ENCODE peak calls at places on chromosomes 3 and 15, in seven cellular contexts. One of them, this sample, is unnamed.
A peak's percentile ranks its signal among the peaks of the same experiment; 100 is the strongest.

GRCh38 chr3:105518806-105519418 is 152.2 kb downstream of the ALCAM start:
- DNase-seq in hepatocyte: peak; percentile 70
- DNase-seq in CD8-positive, alpha-beta T cell: no peak
- DNase-seq in uterus: no peak
- DNase-seq in AG09319: peak; percentile 47
- DNase-seq in GM13977: peak; percentile 43
- DNase-seq in psoas muscle: no peak
- DNase-seq in this sample: peak; percentile 48

GRCh38 chr15:70853270-70853854 is 595 bp downstream of the LARP6 start:
- DNase-seq in hepatocyte: peak; percentile 64
- DNase-seq in psoas muscle: peak; percentile 49
- DNase-seq in CD8-positive, alpha-beta T cell: no peak
- DNase-seq in uterus: peak; percentile 47
- DNase-seq in AG09319: no peak
- DNase-seq in GM13977: peak; percentile 52
- DNase-seq in this sample: no peak

GRCh38 chr3:10023587-10024310 is 2.5 kb upstream of the FANCD2 start:
- DNase-seq in GM13977: no peak
- DNase-seq in uterus: no peak
- DNase-seq in hepatocyte: peak; percentile 41
- DNase-seq in CD8-positive, alpha-beta T cell: no peak
- DNase-seq in AG09319: peak; percentile 23
- DNase-seq in psoas muscle: no peak
- DNase-seq in this sample: no peak

GRCh38 chr3:10338591-10339369 is 17.9 kb upstream of the SEC13 start:
- DNase-seq in psoas muscle: no peak
- DNase-seq in CD8-positive, alpha-beta T cell: no peak
- DNase-seq in hepatocyte: no peak
- DNase-seq in AG09319: no peak
- DNase-seq in uterus: no peak
- DNase-seq in GM13977: no peak
- DNase-seq in this sample: no peak

GRCh38 chr3:47009225-47010049 is 30.0 kb downstream of the NBEAL2 start:
- DNase-seq in AG09319: peak; percentile 81
- DNase-seq in GM13977: peak; percentile 99
- DNase-seq in uterus: peak; percentile 91
- DNase-seq in hepatocyte: peak; percentile 96
- DNase-seq in psoas muscle: peak; percentile 91
- DNase-seq in CD8-positive, alpha-beta T cell: peak; percentile 89
- DNase-seq in this sample: peak; percentile 57

GRCh38 chr3:46076606-46077005 is 49.3 kb upstream of the XCR1 start:
- DNase-seq in GM13977: no peak
- DNase-seq in hepatocyte: no peak
- DNase-seq in AG09319: no peak
- DNase-seq in uterus: no peak
- DNase-seq in CD8-positive, alpha-beta T cell: no peak
- DNase-seq in psoas muscle: no peak
- DNase-seq in this sample: no peak

GRCh38 chr15:72758195-72758594 is 25.4 kb downstream of the ADPGK start:
- DNase-seq in uterus: no peak
- DNase-seq in hepatocyte: peak; percentile 35
- DNase-seq in GM13977: no peak
- DNase-seq in psoas muscle: no peak
- DNase-seq in CD8-positive, alpha-beta T cell: no peak
- DNase-seq in AG09319: peak; percentile 78
- DNase-seq in this sample: peak; percentile 16

GRCh38 chr3:4726549-4726948 is 233.4 kb downstream of the ITPR1 start:
- DNase-seq in psoas muscle: no peak
- DNase-seq in AG09319: no peak
- DNase-seq in CD8-positive, alpha-beta T cell: no peak
- DNase-seq in uterus: no peak
- DNase-seq in GM13977: no peak
- DNase-seq in hepatocyte: no peak
- DNase-seq in this sample: no peak

GRCh38 chr3:148459931-148460513 is 237.7 kb upstream of the AGTR1 start:
- DNase-seq in hepatocyte: no peak
- DNase-seq in AG09319: no peak
- DNase-seq in GM13977: no peak
- DNase-seq in uterus: no peak
- DNase-seq in psoas muscle: no peak
- DNase-seq in CD8-positive, alpha-beta T cell: no peak
- DNase-seq in this sample: no peak

GRCh38 chr15:83206971-83207621 is 527 bp downstream of the HDGFL3 start:
- DNase-seq in uterus: peak; percentile 32
- DNase-seq in CD8-positive, alpha-beta T cell: peak; percentile 24
- DNase-seq in GM13977: peak; percentile 69
- DNase-seq in AG09319: no peak
- DNase-seq in hepatocyte: peak; percentile 72
- DNase-seq in psoas muscle: peak; percentile 47
- DNase-seq in this sample: no peak

GRCh38 chr3:125121246-125122010 is 65.6 kb upstream of the HEG1 start:
- DNase-seq in CD8-positive, alpha-beta T cell: peak; percentile 34
- DNase-seq in GM13977: peak; percentile 58
- DNase-seq in psoas muscle: no peak
- DNase-seq in AG09319: no peak
- DNase-seq in hepatocyte: no peak
- DNase-seq in uterus: no peak
- DNase-seq in this sample: no peak

DNA sequence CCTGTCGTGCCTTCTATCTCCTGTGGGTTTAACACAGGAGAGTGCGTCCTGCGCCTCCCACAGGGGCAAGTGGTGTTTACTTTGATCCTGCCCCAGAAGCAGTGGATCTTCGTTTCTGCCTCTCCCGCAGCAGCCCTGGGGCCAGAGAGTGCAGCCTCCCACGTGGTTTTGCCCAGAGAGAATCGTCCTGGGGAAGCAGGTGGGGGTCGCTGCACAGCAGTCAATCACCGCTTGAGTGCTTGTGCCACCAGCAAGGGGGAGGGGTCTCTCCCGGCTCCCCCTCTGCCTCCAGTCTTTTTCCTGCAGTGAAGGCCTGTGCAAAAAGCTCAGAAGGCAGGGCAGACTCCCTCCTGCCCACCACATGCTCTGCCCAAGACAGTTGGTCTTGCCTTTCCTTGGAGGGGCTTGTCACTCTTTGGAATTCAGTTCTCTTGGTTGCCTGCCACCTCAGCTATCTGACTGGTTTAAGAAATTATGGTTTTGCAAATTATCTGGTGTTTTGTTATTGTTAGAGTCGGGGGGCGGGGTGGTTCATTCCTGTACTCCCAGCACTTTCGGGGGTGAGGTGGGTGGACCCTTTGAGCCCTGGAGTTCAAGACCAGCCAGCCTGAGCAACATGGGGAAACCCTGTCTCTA is 26.9 kb downstream of the STOML1 start:
- DNase-seq in GM13977: no peak
- DNase-seq in psoas muscle: no peak
- DNase-seq in uterus: no peak
- DNase-seq in CD8-positive, alpha-beta T cell: no peak
- DNase-seq in hepatocyte: no peak
- DNase-seq in AG09319: no peak
- DNase-seq in this sample: no peak
- TF ChIP-seq CTCF in GM13977: no peak
- TF ChIP-seq CTCF in psoas muscle: no peak
- TF ChIP-seq CTCF in uterus: no peak
- TF ChIP-seq CTCF in CD8-positive, alpha-beta T cell: peak; percentile 45
- TF ChIP-seq CTCF in hepatocyte: no peak
- TF ChIP-seq CTCF in AG09319: no peak
- TF ChIP-seq CTCF in this sample: no peak

GRCh38 chr3:52455283-52456168 is at the start of gene NISCH:
- DNase-seq in AG09319: no peak
- DNase-seq in uterus: peak; percentile 83
- DNase-seq in CD8-positive, alpha-beta T cell: peak; percentile 94
- DNase-seq in psoas muscle: peak; percentile 94
- DNase-seq in hepatocyte: peak; percentile 97
- DNase-seq in GM13977: peak; percentile 99
- DNase-seq in this sample: no peak
- TF ChIP-seq CTCF in AG09319: no peak
- TF ChIP-seq CTCF in uterus: no peak
- TF ChIP-seq CTCF in CD8-positive, alpha-beta T cell: no peak
- TF ChIP-seq CTCF in psoas muscle: no peak
- TF ChIP-seq CTCF in hepatocyte: no peak
- TF ChIP-seq CTCF in GM13977: no peak
- TF ChIP-seq CTCF in this sample: no peak

GRCh38 chr3:28915711-28916481 is 365.0 kb upstream of the RBMS3 start:
- DNase-seq in GM13977: no peak
- DNase-seq in AG09319: peak; percentile 22
- DNase-seq in psoas muscle: no peak
- DNase-seq in uterus: no peak
- DNase-seq in CD8-positive, alpha-beta T cell: no peak
- DNase-seq in hepatocyte: peak; percentile 66
- DNase-seq in this sample: peak; percentile 30
- TF ChIP-seq CTCF in GM13977: peak; percentile 37
- TF ChIP-seq CTCF in AG09319: peak; percentile 19
- TF ChIP-seq CTCF in psoas muscle: no peak
- TF ChIP-seq CTCF in uterus: no peak
- TF ChIP-seq CTCF in CD8-positive, alpha-beta T cell: no peak
- TF ChIP-seq CTCF in hepatocyte: no peak
- TF ChIP-seq CTCF in this sample: peak; percentile 62

DNA sequence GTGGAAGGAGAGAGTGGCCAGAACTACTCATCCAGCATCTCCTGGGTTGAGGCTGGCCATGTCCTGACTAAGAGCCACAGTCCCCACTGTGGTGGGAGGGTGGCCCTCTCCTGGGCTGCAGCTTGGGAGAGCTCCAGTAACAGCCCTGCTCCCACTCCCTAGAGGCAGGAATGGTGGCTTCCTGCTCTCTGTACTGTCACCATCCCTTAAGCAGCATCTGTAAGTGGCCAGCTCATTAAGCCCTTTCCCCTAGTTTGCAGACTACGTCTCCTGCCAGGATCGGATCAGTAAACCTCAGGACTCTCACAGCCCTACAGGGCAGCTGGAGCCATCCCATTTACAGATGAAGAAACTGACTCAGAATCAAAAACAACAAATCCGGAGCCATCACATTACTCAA is 30.5 kb downstream of the DNAJB8 start:
- DNase-seq in uterus: no peak
- DNase-seq in psoas muscle: no peak
- DNase-seq in GM13977: no peak
- DNase-seq in AG09319: no peak
- DNase-seq in hepatocyte: no peak
- DNase-seq in CD8-positive, alpha-beta T cell: no peak
- DNase-seq in this sample: no peak
- TF ChIP-seq CTCF in uterus: no peak
- TF ChIP-seq CTCF in psoas muscle: no peak
- TF ChIP-seq CTCF in GM13977: no peak
- TF ChIP-seq CTCF in AG09319: no peak
- TF ChIP-seq CTCF in hepatocyte: no peak
- TF ChIP-seq CTCF in CD8-positive, alpha-beta T cell: no peak
- TF ChIP-seq CTCF in this sample: no peak

DNA sequence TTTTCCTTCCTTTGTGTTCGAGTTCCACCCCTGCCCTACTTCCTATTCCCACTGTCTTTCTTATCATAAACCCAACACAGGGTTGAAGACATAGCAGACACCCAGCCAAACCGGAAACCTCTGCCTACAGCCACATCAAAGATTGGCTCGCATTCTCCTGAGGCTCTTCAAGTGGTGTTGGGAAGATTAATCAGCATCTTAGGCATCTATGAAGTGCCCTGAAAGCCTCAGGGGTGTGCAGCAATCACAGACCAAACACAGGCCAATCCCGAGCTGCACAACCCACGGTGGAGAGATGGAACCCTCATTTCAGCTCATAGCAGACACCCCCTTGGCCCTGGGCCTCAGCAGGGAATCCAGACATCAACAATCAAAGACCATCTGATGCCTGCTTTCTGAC is 255.9 kb downstream of the XXYLT1 start:
- DNase-seq in uterus: no peak
- DNase-seq in GM13977: no peak
- DNase-seq in AG09319: no peak
- DNase-seq in psoas muscle: no peak
- DNase-seq in CD8-positive, alpha-beta T cell: no peak
- DNase-seq in hepatocyte: no peak
- DNase-seq in this sample: no peak
- TF ChIP-seq CTCF in uterus: no peak
- TF ChIP-seq CTCF in GM13977: no peak
- TF ChIP-seq CTCF in AG09319: no peak
- TF ChIP-seq CTCF in psoas muscle: no peak
- TF ChIP-seq CTCF in CD8-positive, alpha-beta T cell: no peak
- TF ChIP-seq CTCF in hepatocyte: no peak
- TF ChIP-seq CTCF in this sample: no peak

DNA sequence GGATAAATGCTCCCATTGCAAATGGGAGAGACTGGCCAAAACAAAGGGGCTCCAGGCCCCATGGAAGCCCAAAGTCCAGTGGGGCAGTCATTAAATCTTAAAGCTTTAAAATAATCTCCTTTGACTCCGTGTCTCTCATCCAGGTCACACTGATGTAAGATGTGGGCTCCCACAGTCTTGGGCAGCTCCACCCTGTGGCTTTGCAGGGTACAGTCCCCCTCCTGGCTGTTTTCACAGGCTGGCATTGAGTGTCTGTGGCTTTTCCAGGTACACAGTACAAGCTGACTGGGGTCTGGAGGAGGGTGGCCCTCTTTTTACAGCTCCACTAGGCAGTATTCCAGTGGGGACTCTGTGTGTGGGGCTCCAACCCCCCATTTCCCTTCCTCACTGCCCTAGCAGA is 45.9 kb downstream of the NIPA2 start:
- DNase-seq in GM13977: no peak
- DNase-seq in hepatocyte: no peak
- DNase-seq in uterus: no peak
- DNase-seq in psoas muscle: no peak
- DNase-seq in AG09319: no peak
- DNase-seq in CD8-positive, alpha-beta T cell: no peak
- DNase-seq in this sample: no peak
- TF ChIP-seq CTCF in GM13977: peak; percentile 28
- TF ChIP-seq CTCF in hepatocyte: no peak
- TF ChIP-seq CTCF in uterus: no peak
- TF ChIP-seq CTCF in psoas muscle: no peak
- TF ChIP-seq CTCF in AG09319: no peak
- TF ChIP-seq CTCF in CD8-positive, alpha-beta T cell: no peak
- TF ChIP-seq CTCF in this sample: peak; percentile 22

GRCh38 chr3:42660898-42661297 is 7.4 kb downstream of the ZBTB47 start:
- DNase-seq in GM13977: peak; percentile 64
- DNase-seq in CD8-positive, alpha-beta T cell: no peak
- DNase-seq in psoas muscle: no peak
- DNase-seq in uterus: no peak
- DNase-seq in hepatocyte: no peak
- DNase-seq in AG09319: no peak
- DNase-seq in this sample: no peak
- TF ChIP-seq CTCF in GM13977: peak; percentile 21
- TF ChIP-seq CTCF in CD8-positive, alpha-beta T cell: no peak
- TF ChIP-seq CTCF in psoas muscle: no peak
- TF ChIP-seq CTCF in uterus: no peak
- TF ChIP-seq CTCF in hepatocyte: no peak
- TF ChIP-seq CTCF in AG09319: no peak
- TF ChIP-seq CTCF in this sample: peak; percentile 10

GRCh38 chr15:91050128-91050455 is 27.7 kb upstream of the VPS33B start:
- DNase-seq in hepatocyte: no peak
- DNase-seq in uterus: no peak
- DNase-seq in AG09319: no peak
- DNase-seq in CD8-positive, alpha-beta T cell: no peak
- DNase-seq in psoas muscle: no peak
- DNase-seq in GM13977: no peak
- DNase-seq in this sample: no peak
- TF ChIP-seq CTCF in hepatocyte: no peak
- TF ChIP-seq CTCF in uterus: no peak
- TF ChIP-seq CTCF in AG09319: no peak
- TF ChIP-seq CTCF in CD8-positive, alpha-beta T cell: peak; percentile 31
- TF ChIP-seq CTCF in psoas muscle: no peak
- TF ChIP-seq CTCF in GM13977: no peak
- TF ChIP-seq CTCF in this sample: no peak

GRCh38 chr15:52783929-52784798 is 6.0 kb downstream of the ONECUT1 start:
- DNase-seq in AG09319: no peak
- DNase-seq in hepatocyte: peak; percentile 55
- DNase-seq in CD8-positive, alpha-beta T cell: no peak
- DNase-seq in psoas muscle: no peak
- DNase-seq in GM13977: no peak
- DNase-seq in uterus: no peak
- DNase-seq in this sample: no peak
- TF ChIP-seq CTCF in AG09319: peak; percentile 3
- TF ChIP-seq CTCF in hepatocyte: peak; percentile 58
- TF ChIP-seq CTCF in CD8-positive, alpha-beta T cell: peak; percentile 33
- TF ChIP-seq CTCF in psoas muscle: peak; percentile 45
- TF ChIP-seq CTCF in GM13977: peak; percentile 46
- TF ChIP-seq CTCF in uterus: no peak
- TF ChIP-seq CTCF in this sample: peak; percentile 72

This sample was measured in HFF-Myc.